ENCODE peak calls at places on chromosome 12, in ten cellular contexts. R is HepG2, D is HCT116, S is sigmoid colon, J is stomach, W is K562, O is spleen, A is suprapubic skin, K is breast epithelium, U is endothelial cell of umbilical vein. G is an unnamed sample.

GRCh38 chr12:121513464-121514183 is 67.2 kb downstream of the KDM2B start:
- DNase-seq in R (peak), U (no peak), D (peak), W (peak), A (no peak), J (peak), O (peak), S (no peak), K (no peak), G (peak)

GRCh38 chr12:51368640-51369517 is 22.3 kb downstream of the GALNT6 start:
- DNase-seq in K (no peak), W (peak), S (no peak), D (no peak), A (no peak), R (no peak), J (peak), O (peak), U (peak), G (peak)

GRCh38 chr12:53973093-53974042 is at the start of gene HOXC11:
- DNase-seq in S (no peak), A (no peak), U (no peak), J (no peak), W (no peak), O (peak), R (no peak), D (no peak), K (no peak), G (no peak)

GRCh38 chr12:45644521-45644920 is 85.0 kb upstream of the ARID2 start:
- DNase-seq in R (no peak), J (no peak), A (no peak), O (no peak), S (no peak), D (no peak), U (peak), W (no peak), K (no peak), G (no peak)

GRCh38 chr12:115752913-115753726 is 524.4 kb downstream of the MED13L start:
- DNase-seq in O (no peak), J (peak), R (peak), A (no peak), U (peak), W (peak), D (peak), S (no peak), K (peak), G (peak)

GRCh38 chr12:34348064-34348463 is 325.8 kb downstream of the ALG10 start:
- DNase-seq in U (no peak), W (no peak), O (no peak), S (no peak), J (no peak), R (no peak), K (no peak), D (no peak), A (no peak), G (no peak)

GRCh38 chr12:105449406-105449805 is 118.9 kb downstream of the C12orf75 start:
- DNase-seq in O (no peak), R (no peak), A (no peak), W (no peak), U (no peak), K (no peak), D (no peak), J (no peak), S (no peak), G (no peak)

GRCh38 chr12:113087193-113087592 is 30.7 kb downstream of the DTX1 start:
- DNase-seq in W (no peak), O (no peak), R (no peak), K (no peak), D (no peak), A (no peak), J (no peak), U (no peak), S (no peak), G (no peak)

GRCh38 chr12:3271146-3271545 is 194.0 kb downstream of the TSPAN9 start:
- DNase-seq in D (no peak), J (no peak), R (no peak), S (no peak), U (no peak), A (no peak), W (no peak), K (no peak), O (no peak), G (no peak)

GRCh38 chr12:90216815-90217214 is 508.2 kb upstream of the ATP2B1 start:
- DNase-seq in U (peak), J (no peak), O (no peak), D (no peak), K (no peak), A (no peak), S (no peak), R (no peak), W (no peak), G (no peak)

GRCh38 chr12:124916370-124917134 is 2.1 kb upstream of the UBC start:
- DNase-seq in J (peak), S (peak), K (peak), W (peak), D (peak), R (peak), O (peak), A (peak), U (peak), G (peak)

GRCh38 chr12:94174576-94174975 is 26.2 kb downstream of the PLXNC1 start:
- DNase-seq in W (no peak), R (no peak), U (no peak), D (no peak), J (no peak), K (no peak), A (no peak), O (peak), S (no peak), G (peak)

GRCh38 chr12:31849090-31849687 is 110.0 kb upstream of the RESF1 start:
- DNase-seq in O (no peak), K (no peak), W (no peak), S (no peak), R (no peak), D (peak), U (no peak), A (no peak), J (no peak), G (no peak)

GRCh38 chr12:89873745-89874144 is 165.1 kb upstream of the ATP2B1 start:
- DNase-seq in R (no peak), D (no peak), J (no peak), A (no peak), W (no peak), U (peak), O (no peak), K (no peak), S (no peak), G (no peak)

GRCh38 chr12:14892726-14893442 is 7.2 kb upstream of the MGP start:
- DNase-seq in S (peak), A (no peak), U (no peak), D (no peak), K (no peak), J (no peak), W (no peak), R (peak), O (no peak), G (peak)

GRCh38 chr12:4477133-4477532 is 31.5 kb upstream of the FGF6 start:
- DNase-seq in O (no peak), S (no peak), R (no peak), J (no peak), K (no peak), A (no peak), U (no peak), W (no peak), D (no peak), G (no peak)

GRCh38 chr12:25254271-25254880 is 3.6 kb upstream of the KRAS start:
- DNase-seq in W (no peak), J (no peak), O (no peak), U (no peak), D (no peak), K (no peak), A (no peak), R (peak), S (no peak), G (no peak)

GRCh38 chr12:72540811-72541210 is 268.6 kb downstream of the TRHDE start:
- DNase-seq in O (no peak), R (no peak), D (no peak), K (no peak), U (no peak), W (no peak), A (no peak), S (no peak), J (no peak), G (no peak)

GRCh38 chr12:81962126-81962856 is 203.1 kb upstream of the PPFIA2 start:
- DNase-seq in K (no peak), A (no peak), R (no peak), U (no peak), J (no peak), O (no peak), D (no peak), W (no peak), S (no peak), G (no peak)

GRCh38 chr12:38157933-38158401 is 158.6 kb upstream of the ALG10B start:
- DNase-seq in A (no peak), J (no peak), U (no peak), O (peak), K (peak), W (no peak), S (no peak), R (no peak), D (no peak), G (no peak)

GRCh38 chr12:54053625-54054441 is at the start of gene HOXC4:
- DNase-seq in A (no peak), K (no peak), U (peak), J (peak), R (no peak), O (no peak), S (no peak), D (no peak), W (no peak), G (peak)

GRCh38 chr12:1919763-1920162 is 1.3 kb upstream of the CACNA2D4 start:
- DNase-seq in U (no peak), A (no peak), R (no peak), J (no peak), D (no peak), S (no peak), W (peak), O (no peak), K (no peak), G (no peak)

GRCh38 chr12:34398366-34398705 is 376.0 kb downstream of the ALG10 start:
- DNase-seq in D (no peak), S (peak), O (peak), K (no peak), W (peak), J (peak), U (no peak), R (no peak), A (no peak), G (peak)

GRCh38 chr12:105107176-105107496 is 395 bp upstream of the WASHC4 start:
- DNase-seq in A (no peak), J (no peak), D (peak), R (no peak), K (no peak), U (no peak), O (no peak), S (peak), W (peak), G (no peak)

GRCh38 chr12:71558445-71558844 is 105.2 kb downstream of the ZFC3H1 start:
- DNase-seq in U (no peak), D (no peak), S (no peak), A (no peak), K (no peak), W (no peak), J (no peak), O (no peak), R (no peak), G (no peak)

GRCh38 chr12:26130728-26131127 is 5.9 kb upstream of the BHLHE41 start:
- DNase-seq in K (no peak), A (no peak), R (no peak), U (no peak), D (no peak), O (no peak), W (no peak), J (no peak), S (no peak), G (no peak)

GRCh38 chr12:27969011-27969900 is 3.3 kb downstream of the PTHLH start:
- DNase-seq in D (no peak), O (peak), W (no peak), K (no peak), J (no peak), U (peak), A (no peak), R (no peak), S (peak), G (no peak)

GRCh38 chr12:70044170-70044569 is 199.1 kb upstream of the CNOT2 start:
- DNase-seq in J (no peak), W (peak), O (no peak), K (no peak), A (no peak), S (no peak), R (no peak), U (no peak), D (no peak), G (no peak)

GRCh38 chr12:80988986-80989385 is 51.3 kb upstream of the LIN7A start:
- DNase-seq in S (no peak), A (no peak), J (peak), D (no peak), O (no peak), R (no peak), U (no peak), W (no peak), K (no peak), G (peak)

GRCh38 chr12:24911284-24911791 is 37.6 kb downstream of the BCAT1 start:
- DNase-seq in A (no peak), R (peak), J (no peak), D (no peak), U (peak), K (no peak), S (no peak), W (no peak), O (no peak), G (no peak)

GRCh38 chr12:79998554-79998953 is 63.7 kb upstream of the PPP1R12A start:
- DNase-seq in J (no peak), D (no peak), O (no peak), W (no peak), U (no peak), A (no peak), K (no peak), R (no peak), S (no peak), G (no peak)

GRCh38 chr12:55019784-55020183 is at the start of gene NEUROD4:
- DNase-seq in U (peak), J (peak), K (no peak), O (no peak), A (no peak), W (peak), D (peak), R (peak), S (no peak), G (no peak)

GRCh38 chr12:131752457-131752856 is 41.6 kb downstream of the SFSWAP start:
- DNase-seq in S (no peak), A (no peak), U (no peak), R (no peak), O (no peak), J (no peak), K (no peak), D (no peak), W (no peak), G (no peak)

GRCh38 chr12:24380122-24380521 is 430.7 kb upstream of the SOX5 start:
- DNase-seq in D (no peak), K (no peak), R (no peak), U (no peak), S (no peak), J (no peak), W (no peak), O (no peak), A (no peak), G (no peak)

GRCh38 chr12:131988054-131988796 is 38.5 kb downstream of the EP400 start:
- DNase-seq in K (no peak), O (no peak), S (no peak), R (no peak), W (no peak), A (peak), U (no peak), D (no peak), J (no peak), G (no peak)

GRCh38 chr12:1795785-1796514 is 24.4 kb upstream of the LRTM2 start:
- DNase-seq in K (peak), J (peak), O (peak), R (peak), A (peak), U (peak), W (peak), D (peak), S (peak), G (peak)

GRCh38 chr12:47805417-47805816 is 14.3 kb downstream of the HDAC7 start:
- DNase-seq in O (no peak), R (no peak), A (no peak), U (no peak), D (no peak), J (no peak), S (no peak), W (no peak), K (no peak), G (no peak)
- H3K27ac ChIP-seq in O (peak), R (no peak), A (peak), U (peak), D (no peak), J (peak), S (peak), W (peak), K (peak), G (peak)

GRCh38 chr12:49740930-49741881 is at the start of gene TMBIM6:
- DNase-seq in A (peak), K (peak), R (peak), U (peak), J (peak), O (peak), S (peak), D (peak), W (peak), G (peak)

GRCh38 chr12:49744363-49744885 is 3.1 kb downstream of the TMBIM6 start:
- DNase-seq in W (no peak), K (no peak), U (no peak), J (no peak), S (no peak), R (no peak), D (no peak), A (no peak), O (no peak), G (no peak)

GRCh38 chr12:49741882-49742620 is 694 bp downstream of the TMBIM6 start:
- DNase-seq in J (peak), K (peak), D (peak), R (peak), S (peak), O (peak), W (peak), U (peak), A (peak), G (peak)
- TF ChIP-seq POLR2AphosphoS5 in J (peak), K (peak), D (no peak), R (no peak), S (no peak), O (no peak), W (peak), U (no peak), A (no peak), G (peak)

GRCh38 chr12:6272300-6273208 is 37.9 kb upstream of the PLEKHG6 start:
- DNase-seq in U (no peak), S (peak), D (peak), O (peak), R (no peak), K (peak), A (no peak), W (no peak), J (peak), G (no peak)
- TF ChIP-seq POLR2A in U (no peak), S (no peak), D (no peak), O (no peak), R (no peak), K (no peak), A (no peak), W (no peak), J (no peak), G (no peak)

GRCh38 chr12:101299346-101299745 is 19.4 kb downstream of the UTP20 start:
- DNase-seq in R (no peak), D (no peak), K (no peak), U (no peak), A (no peak), O (no peak), J (no peak), W (no peak), S (no peak), G (no peak)
- H3K27ac ChIP-seq in R (no peak), D (no peak), K (peak), U (no peak), A (no peak), O (no peak), J (no peak), W (no peak), S (no peak), G (no peak)

GRCh38 chr12:6569312-6569711 is 1.2 kb upstream of the NOP2 start:
- DNase-seq in O (no peak), S (no peak), A (no peak), W (no peak), J (no peak), K (no peak), R (no peak), U (no peak), D (no peak), G (no peak)
- TF ChIP-seq POLR2AphosphoS5 in O (no peak), S (no peak), A (no peak), W (no peak), J (no peak), K (no peak), R (no peak), U (no peak), D (no peak), G (no peak)

GRCh38 chr12:95385646-95386045 is 88.3 kb upstream of the METAP2 start:
- DNase-seq in D (no peak), R (no peak), A (no peak), S (no peak), J (no peak), W (no peak), U (no peak), K (no peak), O (no peak), G (no peak)
- TF ChIP-seq POLR2A in D (no peak), R (no peak), A (no peak), S (no peak), J (no peak), W (no peak), U (no peak), K (no peak), O (no peak), G (no peak)

G was measured in transverse colon.